ENCODE peak calls at places on chromosomes 5 and 9, in five cellular contexts. N is IMR-90, A is HepG2, S is K562, T is SK-N-SH. W is an unnamed sample.

GRCh38 chr9:137181680-137182079 is 6.7 kb downstream of the ANAPC2 start:
- DNase-seq in S (no peak), T (no peak), N (no peak), A (no peak), W (no peak)

GRCh38 chr9:6354072-6354686 is 26.0 kb downstream of the TPD52L3 start:
- DNase-seq in N (peak), A (peak), S (peak), T (peak), W (peak)

GRCh38 chr9:87590996-87591395 is 93.3 kb downstream of the DAPK1 start:
- DNase-seq in S (no peak), T (no peak), N (no peak), A (no peak), W (no peak)

GRCh38 chr9:89471390-89471789 is 26.5 kb downstream of the SEMA4D start:
- DNase-seq in T (no peak), A (no peak), S (no peak), N (no peak), W (no peak)

GRCh38 chr9:98836206-98836605 is 28.7 kb downstream of the GALNT12 start:
- DNase-seq in S (no peak), N (no peak), A (no peak), T (no peak), W (no peak)

GRCh38 chr5:96753848-96754247 is 53.9 kb downstream of the ERAP1 start:
- DNase-seq in A (no peak), N (no peak), S (no peak), T (peak), W (no peak)

GRCh38 chr5:146825033-146825432 is 53.5 kb downstream of the PPP2R2B start:
- DNase-seq in S (no peak), A (peak), T (no peak), N (peak), W (no peak)

GRCh38 chr9:122814545-122814944 is 13.8 kb downstream of the PDCL start:
- DNase-seq in S (no peak), N (no peak), A (no peak), T (no peak), W (no peak)

GRCh38 chr9:127550751-127551150 is 61.3 kb upstream of the STXBP1 start:
- DNase-seq in S (no peak), T (no peak), A (no peak), N (no peak), W (no peak)

GRCh38 chr9:84397822-84398221 is 57.3 kb upstream of the SLC28A3 start:
- DNase-seq in N (peak), S (no peak), A (no peak), T (no peak), W (no peak)

GRCh38 chr9:35827486-35827885 is 1.0 kb downstream of the FAM221B start:
- DNase-seq in S (no peak), N (peak), A (no peak), T (no peak), W (no peak)

GRCh38 chr5:32507738-32508434 is 63.3 kb upstream of the ZFR start:
- DNase-seq in T (no peak), S (no peak), N (peak), A (no peak), W (no peak)

GRCh38 chr5:35598707-35599370 is 18.8 kb upstream of the SPEF2 start:
- DNase-seq in S (no peak), N (no peak), A (peak), T (no peak), W (no peak)

GRCh38 chr9:131650254-131650653 is 89.6 kb downstream of the RAPGEF1 start:
- DNase-seq in S (no peak), N (peak), T (no peak), A (no peak), W (no peak)

GRCh38 chr5:132258102-132259060 is 885 bp downstream of the PDLIM4 start:
- DNase-seq in A (no peak), S (peak), N (peak), T (peak), W (no peak)

GRCh38 chr5:80784451-80784850 is 129.7 kb upstream of the DHFR start:
- DNase-seq in N (no peak), T (no peak), S (no peak), A (no peak), W (no peak)

GRCh38 chr5:27130587-27130986 is 92.2 kb upstream of the CDH9 start:
- DNase-seq in S (no peak), T (no peak), A (no peak), N (peak), W (no peak)

GRCh38 chr5:72290356-72291133 is 29.5 kb downstream of the MRPS27 start:
- DNase-seq in S (no peak), N (peak), A (no peak), T (no peak), W (no peak)

GRCh38 chr5:926416-927171 is 33.9 kb downstream of the TRIP13 start:
- DNase-seq in A (no peak), N (no peak), S (peak), T (peak), W (no peak)

GRCh38 chr9:21031091-21031817 is at the start of gene HACD4:
- DNase-seq in A (no peak), S (no peak), T (peak), N (peak), W (peak)

GRCh38 chr9:120985759-120986353 is 59.3 kb upstream of the TRAF1 start:
- DNase-seq in T (peak), A (peak), N (peak), S (peak), W (no peak)

GRCh38 chr9:2816476-2817141 is 27.3 kb downstream of the PUM3 start:
- DNase-seq in T (no peak), N (peak), S (peak), A (no peak), W (no peak)

GRCh38 chr9:4306788-4307144 is 6.9 kb upstream of the GLIS3 start:
- DNase-seq in A (no peak), T (no peak), S (no peak), N (no peak), W (no peak)

GRCh38 chr9:4306066-4306787 is 6.4 kb upstream of the GLIS3 start:
- DNase-seq in T (no peak), A (peak), N (peak), S (no peak), W (no peak)

GRCh38 chr9:4305065-4305481 is 5.2 kb upstream of the GLIS3 start:
- DNase-seq in A (peak), S (no peak), N (no peak), T (no peak), W (no peak)

GRCh38 chr9:4303002-4303401 is 3.1 kb upstream of the GLIS3 start:
- DNase-seq in N (peak), A (no peak), S (no peak), T (no peak), W (no peak)

GRCh38 chr9:4305586-4305985 is 5.7 kb upstream of the GLIS3 start:
- DNase-seq in T (no peak), A (no peak), S (no peak), N (no peak), W (no peak)
- TF ChIP-seq MXI1 in T (no peak), A (no peak), S (no peak), N (no peak), W (no peak)

DNA sequence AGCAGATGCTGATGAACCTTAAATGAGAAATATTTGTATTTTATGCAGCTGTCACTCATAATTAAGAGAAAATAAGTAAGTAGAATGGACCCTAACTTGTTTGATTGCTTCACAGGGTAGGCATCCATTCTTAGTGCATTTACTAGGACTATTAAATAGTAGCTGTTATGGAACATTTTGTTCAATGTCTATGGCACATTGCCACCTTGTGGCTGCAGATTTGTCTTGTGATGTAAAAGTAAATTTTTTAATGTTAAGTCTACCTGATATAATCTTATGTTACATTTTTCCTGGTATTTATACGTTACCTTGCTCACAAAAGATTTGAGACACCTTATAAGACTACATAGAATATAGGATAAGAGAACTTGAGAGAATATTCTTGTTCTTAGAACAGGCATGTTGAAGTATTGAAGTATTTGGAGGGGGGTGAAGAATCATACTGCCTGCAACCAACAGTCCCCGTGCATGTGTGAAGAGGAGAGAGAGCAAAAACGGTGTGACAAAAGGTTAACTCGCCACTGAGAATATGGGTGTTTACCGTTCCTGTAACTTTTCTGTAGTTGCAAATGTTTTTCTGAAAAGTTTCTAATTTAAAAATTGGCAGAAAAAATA is 161.1 kb downstream of the MAST4 start:
- DNase-seq in N (peak), A (peak), S (no peak), T (peak), W (no peak)
- TF ChIP-seq MXI1 in N (no peak), A (no peak), S (no peak), T (no peak), W (no peak)

DNA sequence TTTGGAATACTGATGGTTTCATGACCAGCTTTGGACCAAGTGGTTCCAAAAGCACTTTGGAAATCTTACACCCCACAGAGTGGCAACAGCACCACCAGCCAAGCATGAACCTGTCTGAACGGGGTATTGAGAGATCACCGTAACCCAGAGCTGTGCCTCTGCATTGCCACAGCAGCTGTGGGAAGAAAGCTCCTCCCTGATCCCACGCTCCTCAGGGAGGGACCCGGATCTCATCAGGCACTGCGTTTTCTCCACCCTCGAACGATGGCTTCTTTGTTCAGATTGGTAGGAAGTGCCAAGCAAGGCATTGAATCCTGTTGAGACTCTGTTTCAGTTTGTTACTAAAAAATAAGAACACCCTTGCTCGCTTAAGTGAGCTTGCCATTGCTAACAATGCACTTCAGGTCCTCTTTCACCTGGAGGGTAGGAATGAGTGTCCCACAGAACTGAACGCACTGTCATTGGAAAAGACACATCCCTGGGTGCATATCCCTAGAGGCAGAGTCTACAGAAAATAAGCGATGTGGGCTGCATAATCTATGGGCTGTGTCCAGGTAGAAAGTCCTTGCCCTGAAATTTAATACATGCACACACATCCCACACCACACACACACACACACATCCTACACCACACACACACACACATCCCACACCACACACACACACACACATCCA is 118.0 kb upstream of the ICE1 start:
- DNase-seq in A (no peak), S (no peak), T (no peak), N (no peak), W (no peak)
- TF ChIP-seq MXI1 in A (no peak), S (no peak), T (no peak), N (no peak), W (no peak)

GRCh38 chr5:147949711-147950573 is 43.6 kb upstream of the C5orf46 start:
- DNase-seq in S (peak), A (peak), N (peak), T (peak), W (no peak)
- TF ChIP-seq MXI1 in S (no peak), A (no peak), N (no peak), T (no peak), W (no peak)

GRCh38 chr5:65926893-65927292 is 518 bp downstream of the ERBIN start:
- DNase-seq in T (no peak), A (no peak), S (no peak), N (no peak), W (no peak)

GRCh38 chr5:65924366-65925093 is 1.8 kb upstream of the ERBIN start:
- DNase-seq in S (no peak), A (peak), T (peak), N (no peak), W (no peak)

GRCh38 chr5:65925601-65926275 is 637 bp upstream of the ERBIN start:
- DNase-seq in S (peak), A (peak), T (peak), N (peak), W (no peak)

GRCh38 chr5:65926276-65926761 is at the start of gene ERBIN:
- DNase-seq in T (peak), A (peak), N (peak), S (peak), W (no peak)

DNA sequence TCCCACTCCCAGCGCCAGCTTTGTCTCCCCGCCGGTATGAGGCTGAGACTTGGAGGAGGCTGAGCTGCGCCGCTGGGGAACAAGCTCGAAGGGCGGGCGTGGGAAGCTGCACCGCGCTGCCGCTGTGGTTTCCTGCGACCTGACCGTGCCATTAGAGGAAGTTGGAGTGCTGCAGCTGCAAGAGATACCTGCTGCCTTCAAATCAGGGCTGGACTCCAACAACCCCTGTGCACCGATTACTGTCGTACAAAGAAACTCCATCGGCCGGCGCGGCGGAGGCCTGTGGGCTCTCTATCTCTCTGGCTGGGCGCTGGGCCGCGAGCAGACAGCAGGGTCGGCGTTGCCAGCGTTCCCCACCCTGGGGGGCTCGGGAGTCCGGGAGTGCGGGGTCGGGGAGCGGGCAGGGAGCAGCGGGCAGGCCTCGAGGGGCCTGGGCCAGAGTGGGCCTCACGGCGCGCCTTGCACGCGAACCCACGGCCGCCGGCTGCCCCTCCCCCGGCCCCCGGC is 1.2 kb upstream of the ERBIN start:
- DNase-seq in T (no peak), A (peak), S (peak), N (peak), W (peak)
- TF ChIP-seq MXI1 in T (peak), A (no peak), S (no peak), N (no peak), W (no peak)

GRCh38 chr5:119400248-119400647 is 44.4 kb downstream of the TNFAIP8 start:
- DNase-seq in S (no peak), A (no peak), T (no peak), N (peak), W (no peak)

GRCh38 chr5:119395080-119395836 is 39.4 kb downstream of the TNFAIP8 start:
- DNase-seq in A (no peak), N (no peak), T (no peak), S (no peak), W (peak)

GRCh38 chr5:119398713-119399492 is 43.1 kb downstream of the TNFAIP8 start:
- DNase-seq in S (no peak), N (no peak), T (no peak), A (peak), W (no peak)

GRCh38 chr5:119396265-119396664 is 40.4 kb downstream of the TNFAIP8 start:
- DNase-seq in A (no peak), N (no peak), T (no peak), S (no peak), W (no peak)

GRCh38 chr5:119397518-119398380 is 41.9 kb downstream of the TNFAIP8 start:
- DNase-seq in T (no peak), N (peak), S (no peak), A (no peak), W (peak)
- TF ChIP-seq MXI1 in T (no peak), N (no peak), S (no peak), A (no peak), W (peak)

GRCh38 chr5:69444127-69444754 is 29.3 kb downstream of the MARVELD2 start:
- DNase-seq in A (peak), S (no peak), N (no peak), T (no peak), W (no peak)

GRCh38 chr5:69450116-69450515 is 35.2 kb downstream of the MARVELD2 start:
- DNase-seq in A (no peak), S (no peak), N (peak), T (no peak), W (no peak)

GRCh38 chr5:69454460-69455249 is 37.9 kb upstream of the OCLN start:
- DNase-seq in A (peak), S (no peak), T (no peak), N (no peak), W (no peak)

GRCh38 chr5:69451941-69452652 is 37.2 kb downstream of the MARVELD2 start:
- DNase-seq in S (no peak), A (peak), T (no peak), N (no peak), W (no peak)

DNA sequence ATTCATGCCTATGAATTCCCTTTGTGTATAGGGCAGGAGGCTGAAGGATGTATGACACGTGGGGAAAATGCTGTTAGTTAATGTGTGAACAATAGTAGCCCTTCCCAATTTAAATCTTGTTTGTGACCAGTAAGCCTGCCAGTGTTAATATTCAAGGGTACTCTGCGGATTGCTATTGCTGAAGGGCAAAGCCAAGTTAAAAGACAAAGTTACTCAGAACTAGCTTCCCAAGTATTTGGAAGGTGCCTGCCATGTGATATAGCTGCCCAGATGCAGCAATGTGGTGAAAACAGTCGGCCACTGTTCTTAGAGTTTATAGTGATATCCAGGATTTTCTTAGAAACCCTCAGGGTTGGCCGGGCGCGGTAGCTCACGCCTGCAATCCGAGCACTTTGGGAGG is 34.6 kb downstream of the MARVELD2 start:
- DNase-seq in S (no peak), N (no peak), T (no peak), A (no peak), W (no peak)
- TF ChIP-seq MXI1 in S (no peak), N (no peak), T (no peak), A (no peak), W (no peak)

W was measured in GM12878.